ENCODE peak calls at places on chromosomes 1 and 21, in eight cellular contexts. A is effector CD4-positive, alpha-beta T cell; K is activated naive CD8-positive, alpha-beta T cell treated with anti-CD3 and anti-CD28 coated beads, Interleukin-2, amount 50 U/mL, for 24 hours; E is colonic mucosa; S is fibroblast of the conjunctiva; O is hepatocyte; T is stimulated activated CD8-positive, alpha-beta memory T cell treated with anti-CD3 and anti-CD28 coated beads, Interleukin-4, amount 100 ng/mL, for 24 hours; G is H54. B is an unnamed sample.

GRCh38 chr1:167922023-167922422 is 8.1 kb upstream of the ADCY10 start:
- DNase-seq in T (no peak), K (no peak), E (no peak), G (no peak), S (no peak), O (no peak), A (no peak), B (no peak)

GRCh38 chr1:176801553-176802020 is 338.6 kb downstream of the PAPPA2 start:
- DNase-seq in G (no peak), O (peak), K (no peak), S (no peak), T (no peak), A (no peak), E (peak), B (no peak)

GRCh38 chr1:47436304-47436978 is 1.4 kb upstream of the FOXD2 start:
- DNase-seq in A (peak), E (peak), T (peak), S (peak), G (peak), K (peak), O (peak), B (peak)

GRCh38 chr1:85616011-85616705 is 35.6 kb downstream of the CCN1 start:
- DNase-seq in G (no peak), A (no peak), T (no peak), E (no peak), S (no peak), K (no peak), O (no peak), B (no peak)

GRCh38 chr1:198523183-198523942 is 17.1 kb downstream of the ATP6V1G3 start:
- DNase-seq in A (no peak), O (no peak), K (no peak), E (no peak), S (no peak), G (no peak), T (no peak), B (no peak)

GRCh38 chr21:35864039-35864438 is 196.3 kb downstream of the SETD4 start:
- DNase-seq in G (no peak), A (no peak), T (no peak), O (no peak), E (no peak), S (no peak), K (no peak), B (no peak)

GRCh38 chr1:11646317-11646716 is 7.9 kb downstream of the FBXO2 start:
- DNase-seq in E (no peak), T (no peak), G (no peak), S (no peak), K (no peak), A (no peak), O (no peak), B (no peak)

GRCh38 chr1:185368313-185368712 is 51.3 kb upstream of the IVNS1ABP start:
- DNase-seq in G (no peak), T (no peak), E (no peak), A (no peak), O (no peak), S (no peak), K (no peak), B (no peak)

GRCh38 chr1:206890690-206891089 is 6.6 kb upstream of the IL24 start:
- DNase-seq in G (no peak), T (no peak), S (no peak), K (no peak), O (no peak), E (no peak), A (no peak), B (no peak)

GRCh38 chr1:38120552-38121230 is 74.1 kb upstream of the POU3F1 start:
- DNase-seq in G (no peak), E (no peak), S (no peak), T (no peak), A (no peak), K (no peak), O (no peak), B (no peak)

GRCh38 chr1:202343652-202344349 is 2.1 kb upstream of the UBE2T start:
- DNase-seq in K (no peak), G (no peak), E (no peak), A (no peak), S (no peak), O (peak), T (no peak), B (no peak)

GRCh38 chr1:210587547-210587946 is 258.8 kb downstream of the HHAT start:
- DNase-seq in O (no peak), K (no peak), T (no peak), A (no peak), G (no peak), E (no peak), S (no peak), B (no peak)

GRCh38 chr1:157431751-157432150 is 120.6 kb downstream of the FCRL5 start:
- DNase-seq in S (no peak), K (no peak), G (no peak), T (no peak), A (no peak), O (no peak), E (no peak), B (no peak)

GRCh38 chr1:67652800-67653199 is 32.2 kb upstream of the GADD45A start:
- DNase-seq in E (no peak), K (no peak), S (peak), T (no peak), G (peak), A (no peak), O (no peak), B (no peak)

GRCh38 chr1:32334864-32335618 is 992 bp downstream of the MARCKSL1 start:
- DNase-seq in T (no peak), E (peak), A (peak), S (no peak), G (no peak), O (peak), K (peak), B (peak)

GRCh38 chr1:47527653-47528272 is 89.9 kb downstream of the FOXD2 start:
- DNase-seq in A (no peak), O (peak), E (peak), T (no peak), G (no peak), S (no peak), K (no peak), B (no peak)

GRCh38 chr1:18556364-18556763 is 74.3 kb upstream of the PAX7 start:
- DNase-seq in E (no peak), G (no peak), O (no peak), A (no peak), T (no peak), K (no peak), S (no peak), B (no peak)

GRCh38 chr21:26961704-26962103 is 5.2 kb downstream of the ADAMTS5 start:
- DNase-seq in T (no peak), A (no peak), O (no peak), S (no peak), G (no peak), K (no peak), E (peak), B (no peak)

GRCh38 chr1:228979325-228979699 is 244.0 kb downstream of the RHOU start:
- DNase-seq in A (no peak), S (no peak), O (no peak), G (no peak), T (no peak), E (no peak), K (no peak), B (no peak)

GRCh38 chr1:230371923-230372703 is 54.0 kb downstream of the PGBD5 start:
- DNase-seq in T (no peak), E (no peak), K (no peak), O (no peak), G (no peak), S (no peak), A (no peak), B (no peak)

GRCh38 chr1:85427358-85427757 is 37.6 kb downstream of the DDAH1 start:
- DNase-seq in A (no peak), K (no peak), T (no peak), S (no peak), E (no peak), O (no peak), G (no peak), B (no peak)